ENCODE peak calls at places on chromosomes 12 and 14, in eight cellular contexts. O is GM10248, W is astrocyte of the cerebellum, D is foreskin fibroblast, X is fibroblast of the aortic adventitia, I is stomach, N is ovary, S is fibroblast of pulmonary artery. K is an unnamed sample.

GRCh38 chr12:96208346-96208745 is 14.2 kb downstream of the ELK3 start:
- DNase-seq in O (no peak), W (no peak), D (peak), X (peak), I (no peak), N (no peak), S (peak), K (no peak)

GRCh38 chr12:105445261-105446015 is 114.9 kb downstream of the C12orf75 start:
- DNase-seq in O (no peak), W (no peak), D (peak), X (peak), I (no peak), N (no peak), S (peak), K (no peak)

GRCh38 chr12:89319111-89319510 is 33.2 kb downstream of the DUSP6 start:
- DNase-seq in O (no peak), W (no peak), D (peak), X (peak), I (no peak), N (no peak), S (peak), K (no peak)

GRCh38 chr14:98198385-98198784 is 1073.6 kb downstream of the BCL11B start:
- DNase-seq in O (peak), W (no peak), D (no peak), X (no peak), I (no peak), N (no peak), S (no peak), K (no peak)

GRCh38 chr14:92460916-92461579 is 52.5 kb upstream of the RIN3 start:
- DNase-seq in O (no peak), W (peak), D (peak), X (peak), I (peak), N (no peak), S (peak), K (no peak)

GRCh38 chr14:88554458-88555286 is at the start of gene PTPN21:
- DNase-seq in O (peak), W (no peak), D (peak), X (peak), I (peak), N (peak), S (peak), K (peak)

GRCh38 chr14:100159107-100159864 is at the start of gene DEGS2:
- DNase-seq in O (peak), W (no peak), D (no peak), X (no peak), I (peak), N (no peak), S (no peak), K (peak)

GRCh38 chr14:90827919-90828610 is 11.8 kb upstream of the TTC7B start:
- DNase-seq in O (peak), W (peak), D (peak), X (peak), I (peak), N (peak), S (peak), K (peak)

GRCh38 chr14:90175631-90176030 is 80.7 kb upstream of the PSMC1 start:
- DNase-seq in O (no peak), W (no peak), D (no peak), X (no peak), I (no peak), N (no peak), S (no peak), K (no peak)

GRCh38 chr14:100629098-100629497 is 41.9 kb upstream of the BEGAIN start:
- DNase-seq in O (no peak), W (no peak), D (no peak), X (no peak), I (no peak), N (no peak), S (no peak), K (no peak)

GRCh38 chr14:49417790-49418189 is 168.4 kb downstream of the RPS29 start:
- DNase-seq in O (no peak), W (no peak), D (no peak), X (no peak), I (no peak), N (no peak), S (no peak), K (no peak)

GRCh38 chr12:119589087-119589486 is 4.5 kb upstream of the TMEM233 start:
- DNase-seq in O (no peak), W (no peak), D (peak), X (peak), I (no peak), N (no peak), S (peak), K (no peak)

GRCh38 chr12:27965411-27965810 is 7.1 kb downstream of the PTHLH start:
- DNase-seq in O (no peak), W (peak), D (no peak), X (peak), I (no peak), N (no peak), S (no peak), K (no peak)

GRCh38 chr12:28191018-28191595 is 851 bp downstream of the CCDC91 start:
- DNase-seq in O (peak), W (peak), D (peak), X (no peak), I (no peak), N (no peak), S (no peak), K (no peak)

GRCh38 chr12:91138337-91138905 is 27.1 kb upstream of the LUM start:
- DNase-seq in O (no peak), W (no peak), D (no peak), X (peak), I (no peak), N (peak), S (peak), K (no peak)

GRCh38 chr12:104064842-104065441 is 611 bp downstream of the HCFC2 start:
- DNase-seq in O (peak), W (no peak), D (no peak), X (no peak), I (no peak), N (no peak), S (no peak), K (peak)

GRCh38 chr12:98646165-98646764 is 1.2 kb downstream of the APAF1 start:
- DNase-seq in O (no peak), W (no peak), D (no peak), X (peak), I (no peak), N (no peak), S (peak), K (no peak)

GRCh38 chr12:52956987-52957386 is 8.1 kb downstream of the KRT18 start:
- DNase-seq in O (no peak), W (no peak), D (no peak), X (no peak), I (no peak), N (no peak), S (no peak), K (no peak)

GRCh38 chr12:56880416-56881035 is 53.7 kb downstream of the SDR9C7 start:
- DNase-seq in O (no peak), W (no peak), D (no peak), X (peak), I (no peak), N (no peak), S (no peak), K (no peak)

GRCh38 chr12:121580959-121581680 is at the start of gene KDM2B:
- DNase-seq in O (no peak), W (no peak), D (no peak), X (peak), I (peak), N (no peak), S (peak), K (no peak)

GRCh38 chr14:23362200-23362599 is 2.8 kb downstream of the EFS start:
- DNase-seq in O (no peak), W (peak), D (no peak), X (peak), I (no peak), N (no peak), S (no peak), K (no peak)

GRCh38 chr14:69204753-69205152 is 13.5 kb downstream of the EXD2 start:
- DNase-seq in O (no peak), W (no peak), D (no peak), X (no peak), I (no peak), N (no peak), S (no peak), K (no peak)

GRCh38 chr12:127416796-127417195 is 850.2 kb upstream of the TMEM132C start:
- DNase-seq in O (no peak), W (no peak), D (no peak), X (peak), I (no peak), N (no peak), S (no peak), K (no peak)

GRCh38 chr12:123958462-123958861 is 14.2 kb downstream of the CCDC92 start:
- DNase-seq in O (no peak), W (no peak), D (no peak), X (no peak), I (no peak), N (no peak), S (no peak), K (no peak)

GRCh38 chr12:118354903-118355302 is 17.8 kb downstream of the TAOK3 start:
- DNase-seq in O (no peak), W (no peak), D (no peak), X (no peak), I (no peak), N (no peak), S (no peak), K (no peak)

GRCh38 chr14:23446291-23446851 is 10.9 kb upstream of the MYH7 start:
- DNase-seq in O (no peak), W (no peak), D (no peak), X (no peak), I (no peak), N (no peak), S (no peak), K (no peak)

GRCh38 chr12:40634431-40635131 is 57.7 kb upstream of the CNTN1 start:
- DNase-seq in O (no peak), W (peak), D (no peak), X (no peak), I (no peak), N (no peak), S (no peak), K (no peak)

GRCh38 chr14:105469456-105470162 is 5.0 kb upstream of the CRIP2 start:
- DNase-seq in O (no peak), W (no peak), D (no peak), X (no peak), I (peak), N (no peak), S (no peak), K (no peak)

GRCh38 chr12:21372602-21373001 is at the start of gene IAPP:
- DNase-seq in O (no peak), W (no peak), D (no peak), X (no peak), I (no peak), N (no peak), S (no peak), K (no peak)

GRCh38 chr12:3600039-3600720 is 109.2 kb downstream of the PRMT8 start:
- DNase-seq in O (no peak), W (no peak), D (no peak), X (no peak), I (no peak), N (no peak), S (no peak), K (no peak)

GRCh38 chr14:61341275-61342210 is 20.2 kb downstream of the PRKCH start:
- DNase-seq in O (no peak), W (no peak), D (no peak), X (no peak), I (no peak), N (no peak), S (no peak), K (no peak)

GRCh38 chr12:103800252-103800771 is 40.7 kb downstream of the NT5DC3 start:
- DNase-seq in O (no peak), W (peak), D (peak), X (peak), I (peak), N (peak), S (peak), K (no peak)

GRCh38 chr12:57720606-57721595 is 17.6 kb downstream of the AGAP2 start:
- DNase-seq in O (no peak), W (no peak), D (no peak), X (no peak), I (no peak), N (no peak), S (no peak), K (peak)

DNA sequence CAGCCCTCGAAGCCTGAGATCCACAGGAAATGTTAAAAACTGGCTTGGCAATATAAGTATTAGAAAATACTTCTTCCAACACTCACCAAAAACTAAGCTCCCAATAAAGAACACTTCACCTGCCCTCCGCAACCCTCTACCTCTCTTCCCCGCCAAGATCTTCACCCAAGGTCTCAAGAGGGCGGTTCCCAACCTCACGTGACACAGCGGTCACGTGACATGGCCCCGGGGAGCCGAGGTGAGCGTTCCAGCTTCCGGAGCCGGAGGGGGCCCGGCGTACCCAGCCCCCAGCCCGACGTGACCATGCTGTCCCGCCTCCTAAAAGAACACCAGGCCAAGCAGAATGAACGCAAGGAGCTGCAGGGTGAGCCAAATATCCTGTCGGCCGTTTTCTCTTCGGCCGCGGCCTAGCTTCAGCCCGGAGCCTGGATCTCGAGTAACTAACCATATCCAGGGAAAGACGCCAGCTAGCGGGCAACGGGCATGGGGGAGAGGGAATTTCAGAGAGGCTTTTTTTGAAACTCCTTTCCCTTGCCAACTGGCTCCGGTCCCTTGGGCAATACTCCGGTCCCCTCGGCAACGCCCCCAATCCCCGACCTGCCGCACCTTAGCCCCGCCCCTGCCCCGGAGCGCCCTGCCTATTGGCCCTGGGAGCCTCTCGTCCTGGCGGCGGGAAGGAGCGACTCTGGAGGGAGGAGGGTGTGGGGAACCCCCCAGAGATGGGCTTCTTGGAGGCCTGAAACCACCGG is at the start of gene BLOC1S1:
- DNase-seq in O (peak), W (peak), D (peak), X (peak), I (peak), N (peak), S (peak), K (peak)
- TF ChIP-seq CTCF in O (no peak), W (peak), D (no peak), X (no peak), I (no peak), N (no peak), S (no peak), K (no peak)

GRCh38 chr12:11722071-11722470 is 72.6 kb downstream of the ETV6 start:
- DNase-seq in O (no peak), W (no peak), D (no peak), X (no peak), I (no peak), N (no peak), S (no peak), K (no peak)

GRCh38 chr12:11724888-11725310 is 75.4 kb downstream of the ETV6 start:
- DNase-seq in O (no peak), W (peak), D (peak), X (peak), I (no peak), N (no peak), S (peak), K (no peak)

GRCh38 chr12:11722578-11723138 is 73.2 kb downstream of the ETV6 start:
- DNase-seq in O (no peak), W (no peak), D (no peak), X (no peak), I (no peak), N (no peak), S (no peak), K (no peak)

GRCh38 chr12:11725616-11726015 is 76.1 kb downstream of the ETV6 start:
- DNase-seq in O (no peak), W (no peak), D (no peak), X (no peak), I (no peak), N (no peak), S (peak), K (no peak)

GRCh38 chr12:11723993-11724392 is 74.5 kb downstream of the ETV6 start:
- DNase-seq in O (no peak), W (peak), D (no peak), X (peak), I (no peak), N (no peak), S (no peak), K (no peak)
- TF ChIP-seq CTCF in O (no peak), W (no peak), D (no peak), X (no peak), I (no peak), N (no peak), S (no peak), K (no peak)

GRCh38 chr14:50529288-50530179 is 2.8 kb downstream of the MAP4K5 start:
- DNase-seq in O (no peak), W (no peak), D (no peak), X (no peak), I (no peak), N (no peak), S (no peak), K (no peak)
- TF ChIP-seq CTCF in O (no peak), W (no peak), D (no peak), X (no peak), I (no peak), N (no peak), S (no peak), K (no peak)

GRCh38 chr12:109131522-109132050 is 15.2 kb downstream of the ACACB start:
- DNase-seq in O (no peak), W (no peak), D (no peak), X (no peak), I (no peak), N (no peak), S (no peak), K (no peak)

GRCh38 chr12:109130297-109130696 is 13.9 kb downstream of the ACACB start:
- DNase-seq in O (no peak), W (no peak), D (no peak), X (no peak), I (no peak), N (no peak), S (no peak), K (no peak)

GRCh38 chr12:109130755-109131521 is 14.6 kb downstream of the ACACB start:
- DNase-seq in O (no peak), W (no peak), D (no peak), X (no peak), I (peak), N (no peak), S (no peak), K (no peak)

GRCh38 chr12:109137055-109137454 is 20.7 kb downstream of the ACACB start:
- DNase-seq in O (no peak), W (no peak), D (no peak), X (no peak), I (no peak), N (no peak), S (no peak), K (no peak)

DNA sequence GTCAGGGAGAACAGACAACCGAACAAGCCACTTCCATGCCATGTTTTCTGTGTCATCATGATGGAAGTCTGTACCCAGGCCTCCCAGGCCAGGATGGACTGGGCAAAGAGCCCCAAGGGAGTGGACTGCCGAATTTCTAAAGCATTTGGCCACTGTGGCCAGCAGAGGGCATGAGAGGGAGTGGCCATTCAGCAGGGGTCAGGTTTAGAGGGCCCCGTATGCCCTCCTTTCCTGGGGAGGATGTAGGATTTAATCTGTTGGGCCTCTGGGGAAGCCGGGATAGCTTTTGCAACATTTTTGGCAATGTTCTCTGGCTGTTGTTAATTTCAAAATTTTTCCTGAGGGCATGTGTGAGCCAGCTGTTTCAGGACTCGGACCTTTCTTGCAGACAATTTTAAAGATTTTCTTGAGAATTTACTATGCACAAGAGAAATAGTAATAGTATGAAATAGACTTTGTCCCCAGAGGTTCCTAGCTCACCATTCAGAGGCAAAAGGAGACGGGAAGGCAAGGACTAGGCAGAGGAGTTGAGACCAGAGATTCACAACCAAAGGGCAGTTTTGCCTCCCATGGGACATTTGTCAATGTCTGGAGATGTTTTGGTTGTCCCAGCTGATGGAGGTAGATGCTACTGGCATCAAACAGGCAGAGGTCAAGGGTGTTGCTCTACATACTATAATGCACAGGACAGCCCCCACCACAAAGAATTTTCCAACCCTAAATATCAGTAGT is 18.0 kb downstream of the ACACB start:
- DNase-seq in O (no peak), W (no peak), D (peak), X (peak), I (peak), N (no peak), S (peak), K (peak)
- TF ChIP-seq CTCF in O (peak), W (peak), D (peak), X (peak), I (peak), N (no peak), S (peak), K (peak)

GRCh38 chr14:37237094-37237493 is 39.4 kb downstream of the MIPOL1 start:
- DNase-seq in O (no peak), W (no peak), D (no peak), X (no peak), I (no peak), N (no peak), S (no peak), K (no peak)

GRCh38 chr14:37230551-37231194 is 32.9 kb downstream of the MIPOL1 start:
- DNase-seq in O (peak), W (peak), D (peak), X (peak), I (no peak), N (no peak), S (peak), K (peak)

GRCh38 chr14:37232907-37233481 is 35.3 kb downstream of the MIPOL1 start:
- DNase-seq in O (peak), W (peak), D (peak), X (peak), I (no peak), N (no peak), S (peak), K (peak)

GRCh38 chr14:37237735-37238200 is 40.0 kb downstream of the MIPOL1 start:
- DNase-seq in O (no peak), W (no peak), D (no peak), X (no peak), I (no peak), N (no peak), S (no peak), K (no peak)

DNA sequence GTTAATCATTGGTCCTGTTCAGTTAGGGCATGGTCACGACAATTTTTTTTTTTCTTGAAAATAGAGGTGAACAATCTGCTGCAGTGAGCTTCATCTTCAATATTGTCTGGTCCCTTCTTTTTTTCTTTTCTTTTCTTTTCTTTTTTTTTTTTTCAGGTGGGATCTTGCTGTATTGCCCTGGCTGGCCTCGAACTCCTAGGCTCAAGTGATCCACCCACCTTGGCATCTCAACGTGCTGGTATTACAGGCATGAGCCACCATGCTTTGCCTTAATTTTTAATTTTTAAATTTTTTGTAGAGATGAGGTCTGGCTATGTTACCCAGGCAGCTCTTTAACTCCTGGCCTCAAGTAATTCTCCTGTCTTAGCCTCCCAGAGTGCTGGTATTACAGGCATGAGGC is 36.5 kb downstream of the MIPOL1 start:
- DNase-seq in O (no peak), W (no peak), D (no peak), X (no peak), I (no peak), N (no peak), S (no peak), K (no peak)
- TF ChIP-seq CTCF in O (no peak), W (no peak), D (no peak), X (no peak), I (no peak), N (no peak), S (no peak), K (no peak)

GRCh38 chr12:54940695-54941315 is 43.8 kb downstream of the TESPA1 start:
- DNase-seq in O (no peak), W (no peak), D (no peak), X (no peak), I (no peak), N (no peak), S (no peak), K (no peak)

GRCh38 chr12:54941659-54942058 is 42.9 kb downstream of the TESPA1 start:
- DNase-seq in O (no peak), W (no peak), D (no peak), X (no peak), I (no peak), N (no peak), S (no peak), K (no peak)

GRCh38 chr12:54948171-54948570 is 36.4 kb downstream of the TESPA1 start:
- DNase-seq in O (no peak), W (no peak), D (no peak), X (no peak), I (no peak), N (no peak), S (no peak), K (no peak)

GRCh38 chr12:54949041-54949721 is 35.4 kb downstream of the TESPA1 start:
- DNase-seq in O (no peak), W (no peak), D (no peak), X (no peak), I (no peak), N (no peak), S (no peak), K (no peak)

GRCh38 chr12:54945082-54945481 is 39.5 kb downstream of the TESPA1 start:
- DNase-seq in O (no peak), W (no peak), D (no peak), X (peak), I (no peak), N (no peak), S (no peak), K (no peak)
- TF ChIP-seq CTCF in O (no peak), W (no peak), D (no peak), X (no peak), I (no peak), N (no peak), S (no peak), K (no peak)